ENCODE peak calls at places on chromosomes 5 and 9, in eight cellular contexts. I is ovary, A is IMR-90, F is esophagus squamous epithelium, X is body of pancreas, M is suprapubic skin, U is Peyer's patch, G is H54. N is an unnamed sample.

GRCh38 chr5:35120745-35121144 is 73.0 kb upstream of the AGXT2 start:
- DNase-seq in I (no peak), A (peak), F (no peak), X (no peak), M (no peak), U (no peak), G (no peak), N (no peak)

GRCh38 chr5:39226100-39226451 is 6.7 kb upstream of the FYB1 start:
- DNase-seq in I (no peak), A (no peak), F (no peak), X (no peak), M (no peak), U (no peak), G (no peak), N (no peak)

GRCh38 chr9:13131991-13132390 is 147.5 kb downstream of the MPDZ start:
- DNase-seq in I (no peak), A (no peak), F (no peak), X (no peak), M (no peak), U (no peak), G (no peak), N (no peak)

GRCh38 chr5:59133801-59134261 is 551.0 kb downstream of the RAB3C start:
- DNase-seq in I (no peak), A (peak), F (no peak), X (no peak), M (no peak), U (no peak), G (no peak), N (no peak)

GRCh38 chr5:180047667-180048066 is 23.9 kb downstream of the RNF130 start:
- DNase-seq in I (peak), A (no peak), F (no peak), X (peak), M (no peak), U (no peak), G (no peak), N (no peak)

GRCh38 chr5:106417566-106417965 is 1253.2 kb downstream of the EFNA5 start:
- DNase-seq in I (no peak), A (no peak), F (no peak), X (no peak), M (no peak), U (no peak), G (no peak), N (no peak)

GRCh38 chr5:159181152-159181551 is 28.2 kb downstream of the RNF145 start:
- DNase-seq in I (no peak), A (peak), F (no peak), X (no peak), M (no peak), U (no peak), G (no peak), N (no peak)

GRCh38 chr5:81017320-81017719 is 57.2 kb downstream of the RASGRF2 start:
- DNase-seq in I (no peak), A (no peak), F (no peak), X (no peak), M (no peak), U (no peak), G (no peak), N (no peak)

GRCh38 chr5:166505086-166505485 is 1786.4 kb upstream of the WWC1 start:
- DNase-seq in I (no peak), A (no peak), F (no peak), X (peak), M (no peak), U (no peak), G (no peak), N (no peak)

GRCh38 chr5:117889592-117889991 is 1098.8 kb downstream of the DTWD2 start:
- DNase-seq in I (no peak), A (peak), F (no peak), X (no peak), M (no peak), U (no peak), G (no peak), N (no peak)

GRCh38 chr5:181188700-181189362 is 16.2 kb downstream of the TRIM7 start:
- DNase-seq in I (peak), A (peak), F (no peak), X (peak), M (no peak), U (peak), G (no peak), N (peak)

GRCh38 chr5:14447958-14448881 is 133.4 kb upstream of the OTULINL start:
- DNase-seq in I (peak), A (no peak), F (no peak), X (no peak), M (no peak), U (no peak), G (no peak), N (no peak)

GRCh38 chr9:124598048-124598447 is 90.8 kb upstream of the NR5A1 start:
- DNase-seq in I (no peak), A (no peak), F (no peak), X (no peak), M (no peak), U (no peak), G (no peak), N (no peak)

GRCh38 chr5:123450641-123451421 is 27.6 kb upstream of the CEP120 start:
- DNase-seq in I (no peak), A (no peak), F (no peak), X (peak), M (no peak), U (no peak), G (no peak), N (no peak)

GRCh38 chr5:111127453-111128195 is 35.5 kb downstream of the WDR36 start:
- DNase-seq in I (no peak), A (no peak), F (no peak), X (no peak), M (no peak), U (no peak), G (no peak), N (no peak)
- TF ChIP-seq POLR2A in I (no peak), A (no peak), F (no peak), X (no peak), M (no peak), U (no peak), G (no peak), N (no peak)

GRCh38 chr5:139543423-139543991 is 17.6 kb upstream of the UBE2D2 start:
- DNase-seq in I (no peak), A (peak), F (peak), X (peak), M (no peak), U (peak), G (no peak), N (peak)
- TF ChIP-seq POLR2A in I (no peak), A (no peak), F (no peak), X (no peak), M (no peak), U (no peak), G (no peak), N (no peak)

DNA sequence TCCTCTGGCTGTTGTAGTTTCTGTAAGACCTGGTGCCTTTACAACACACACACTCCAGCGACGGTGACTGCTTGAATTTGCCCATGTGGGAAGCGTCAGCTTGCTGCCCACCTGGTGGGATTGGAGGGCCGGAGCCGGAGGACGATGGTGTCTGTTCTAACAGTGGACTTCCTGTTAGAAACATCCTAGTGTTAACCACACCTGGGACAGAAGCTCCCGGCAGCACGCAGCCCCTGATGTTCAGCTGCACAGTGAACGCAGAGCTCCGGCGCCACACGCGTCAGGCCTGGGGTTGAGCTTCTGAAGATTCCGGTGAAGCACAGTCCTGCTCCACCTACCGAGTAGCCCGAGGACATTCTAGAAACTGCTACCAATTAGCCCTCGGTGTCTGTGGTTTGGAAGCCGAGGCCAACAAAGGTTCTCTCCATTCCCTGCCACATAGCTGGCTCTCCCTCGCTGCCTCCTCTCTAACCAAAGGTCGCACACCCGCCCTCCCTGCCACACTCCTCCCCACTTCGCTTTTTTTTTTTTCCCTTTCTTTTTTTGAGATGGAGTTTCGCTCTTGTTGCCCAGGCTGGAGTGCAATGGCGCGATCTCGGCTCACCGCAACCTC is 14.4 kb downstream of the PMPCA start:
- DNase-seq in I (no peak), A (no peak), F (no peak), X (no peak), M (peak), U (no peak), G (no peak), N (no peak)
- TF ChIP-seq POLR2A in I (no peak), A (no peak), F (no peak), X (no peak), M (no peak), U (no peak), G (no peak), N (no peak)

GRCh38 chr5:172834570-172835245 is 657 bp downstream of the ERGIC1 start:
- DNase-seq in I (no peak), A (no peak), F (no peak), X (peak), M (no peak), U (peak), G (no peak), N (no peak)

GRCh38 chr5:172833691-172834569 is at the start of gene ERGIC1:
- DNase-seq in I (peak), A (peak), F (no peak), X (peak), M (peak), U (peak), G (peak), N (peak)

GRCh38 chr5:172833372-172833690 is 720 bp upstream of the ERGIC1 start:
- DNase-seq in I (no peak), A (no peak), F (no peak), X (no peak), M (no peak), U (no peak), G (no peak), N (no peak)

GRCh38 chr5:172837640-172838039 is 3.6 kb downstream of the ERGIC1 start:
- DNase-seq in I (no peak), A (no peak), F (no peak), X (peak), M (no peak), U (peak), G (no peak), N (no peak)

GRCh38 chr5:172835246-172836030 is 1.4 kb downstream of the ERGIC1 start:
- DNase-seq in I (no peak), A (no peak), F (no peak), X (no peak), M (no peak), U (no peak), G (no peak), N (no peak)
- TF ChIP-seq POLR2A in I (no peak), A (no peak), F (no peak), X (no peak), M (no peak), U (no peak), G (no peak), N (no peak)

DNA sequence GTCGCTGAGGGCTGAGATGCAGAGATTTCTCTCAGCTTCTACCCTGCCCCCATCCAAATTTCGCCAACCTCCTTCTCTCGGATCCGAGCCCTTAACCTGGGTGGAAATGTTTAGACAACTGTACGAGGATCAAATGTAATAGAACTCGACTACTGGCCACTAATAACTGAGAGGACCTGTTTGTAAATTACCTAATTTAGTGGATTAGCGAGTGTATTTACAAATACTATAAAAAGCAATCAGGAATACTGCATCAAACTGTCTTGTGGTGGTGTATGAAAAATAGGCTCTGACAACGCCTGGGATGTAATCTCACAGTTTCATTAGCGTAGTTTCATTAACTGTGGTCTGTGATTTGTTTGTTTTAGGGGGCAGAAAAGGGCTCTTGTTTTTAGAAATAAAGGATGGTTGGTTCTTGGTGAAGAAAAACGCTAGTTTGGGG is 1.3 kb downstream of the SLC44A1 start:
- DNase-seq in I (no peak), A (no peak), F (no peak), X (no peak), M (no peak), U (no peak), G (no peak), N (no peak)
- TF ChIP-seq POLR2A in I (no peak), A (no peak), F (no peak), X (no peak), M (no peak), U (no peak), G (no peak), N (no peak)

GRCh38 chr5:82623094-82623514 is 344.9 kb upstream of the RPS23 start:
- DNase-seq in I (no peak), A (no peak), F (no peak), X (no peak), M (no peak), U (no peak), G (no peak), N (no peak)
- TF ChIP-seq POLR2A in I (no peak), A (no peak), F (no peak), X (no peak), M (no peak), U (no peak), G (no peak), N (no peak)

GRCh38 chr9:109440797-109441287 is 57.3 kb downstream of the PTPN3 start:
- DNase-seq in I (no peak), A (peak), F (no peak), X (peak), M (no peak), U (no peak), G (peak), N (peak)
- TF ChIP-seq POLR2A in I (no peak), A (no peak), F (no peak), X (no peak), M (no peak), U (no peak), G (no peak), N (no peak)

GRCh38 chr9:133353548-133353947 is 2.7 kb downstream of the SURF1 start:
- DNase-seq in I (no peak), A (no peak), F (no peak), X (no peak), M (no peak), U (no peak), G (no peak), N (no peak)
- TF ChIP-seq POLR2A in I (no peak), A (no peak), F (no peak), X (no peak), M (no peak), U (no peak), G (no peak), N (no peak)

N was measured in lower leg skin.